ENCODE peak calls at places on chromosomes 4 and X, in four cellular contexts. C is CD4-positive, alpha-beta T cell; V is glutamatergic neuron; Q is RWPE1. O is an unnamed sample.

GRCh38 chrX:19852014-19853005 is 35.1 kb downstream of the SH3KBP1 start:
- DNase-seq in C (no peak), V (no peak), Q (peak; percentile 6), O (no peak)

GRCh38 chr4:64250061-64250460 is 159.2 kb downstream of the TECRL start:
- DNase-seq in C (no peak), V (no peak), Q (no peak), O (no peak)

GRCh38 chr4:80091184-80091583 is 18.2 kb upstream of the ANTXR2 start:
- DNase-seq in C (no peak), V (no peak), Q (no peak), O (no peak)

GRCh38 chr4:7854697-7855370 is 84.8 kb downstream of the AFAP1 start:
- DNase-seq in C (peak; percentile 68), V (no peak), Q (no peak), O (no peak)

GRCh38 chr4:28921886-28922285 is 1798.3 kb upstream of the PCDH7 start:
- DNase-seq in C (no peak), V (no peak), Q (no peak), O (no peak)

GRCh38 chr4:184934961-184935360 is 83.3 kb upstream of the HELT start:
- DNase-seq in C (no peak), V (no peak), Q (no peak), O (no peak)

GRCh38 chrX:989959-990510 is 222.4 kb downstream of the CRLF2 start:
- DNase-seq in C (peak; percentile 76), V (no peak), Q (no peak), O (no peak)

GRCh38 chr4:1554876-1555265 is 129.2 kb downstream of the FAM53A start:
- DNase-seq in C (no peak), V (no peak), Q (no peak), O (no peak)

GRCh38 chr4:5366421-5366820 is 315.1 kb downstream of the STK32B start:
- DNase-seq in C (no peak), V (no peak), Q (peak; percentile 17), O (no peak)

GRCh38 chrX:2220296-2220695 is 280.5 kb downstream of the DHRSX start:
- DNase-seq in C (no peak), V (no peak), Q (no peak), O (no peak)

GRCh38 chrX:15233416-15234015 is 36.4 kb downstream of the ASB9 start:
- DNase-seq in C (no peak), V (no peak), Q (no peak), O (no peak)

GRCh38 chrX:37302569-37302968 is 46.6 kb upstream of the PRRG1 start:
- DNase-seq in C (no peak), V (no peak), Q (peak; percentile 7), O (peak; percentile 26)

GRCh38 chr4:127379499-127379898 is 253.3 kb upstream of the INTU start:
- DNase-seq in C (no peak), V (no peak), Q (no peak), O (no peak)

GRCh38 chr4:78778530-78778929 is 2.4 kb downstream of the BMP2K start:
- DNase-seq in C (no peak), V (no peak), Q (no peak), O (no peak)

GRCh38 chrX:72609313-72609712 is 36.7 kb upstream of the HDAC8 start:
- DNase-seq in C (no peak), V (no peak), Q (peak; percentile 18), O (no peak)

GRCh38 chr4:1766336-1767057 is 26.6 kb upstream of the FGFR3 start:
- DNase-seq in C (no peak), V (no peak), Q (no peak), O (no peak)

GRCh38 chrX:7146703-7147430 is 645 bp upstream of the STS start:
- DNase-seq in C (no peak), V (no peak), Q (no peak), O (no peak)

GRCh38 chr4:176385601-176386000 is 65.8 kb downstream of the SPCS3 start:
- DNase-seq in C (no peak), V (no peak), Q (no peak), O (no peak)

GRCh38 chr4:104879367-104879766 is 267.3 kb upstream of the TET2 start:
- DNase-seq in C (no peak), V (no peak), Q (no peak), O (no peak)

GRCh38 chrX:124212622-124213021 is 119.8 kb upstream of the TEX13D start:
- DNase-seq in C (peak; percentile 15), V (no peak), Q (no peak), O (no peak)

GRCh38 chrX:76248901-76249300 is 76.0 kb downstream of the PBDC1 start:
- DNase-seq in C (no peak), V (no peak), Q (no peak), O (no peak)

DNA sequence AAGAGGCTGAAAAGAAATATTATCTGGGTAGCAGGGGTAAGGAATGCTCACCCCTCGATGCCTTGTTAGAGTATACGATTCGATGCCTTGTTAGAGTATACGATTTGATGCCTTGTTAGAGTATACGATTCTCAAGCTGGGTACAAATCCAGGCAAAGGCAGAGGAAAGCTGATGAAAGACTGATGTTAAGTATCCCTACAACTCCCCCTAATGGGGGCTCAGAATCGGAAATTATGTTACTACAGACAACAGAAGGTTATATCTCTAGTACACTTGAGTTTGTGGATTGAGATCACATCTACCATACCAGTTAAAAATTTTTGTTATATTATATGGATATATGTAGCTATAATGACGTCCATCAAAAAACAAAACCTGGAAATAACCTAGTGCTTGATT is 4.8 kb downstream of the LRRC66 start:
- DNase-seq in C (no peak), V (no peak), Q (no peak), O (no peak)
- TF ChIP-seq CTCF in C (no peak), V (no peak), Q (no peak), O (no peak)

GRCh38 chr4:153345011-153345981 is 808 bp downstream of the MND1 start:
- DNase-seq in C (peak; percentile 36), V (peak; percentile 25), Q (peak; percentile 68), O (peak; percentile 43)
- TF ChIP-seq CTCF in C (no peak), V (no peak), Q (no peak), O (no peak)

DNA sequence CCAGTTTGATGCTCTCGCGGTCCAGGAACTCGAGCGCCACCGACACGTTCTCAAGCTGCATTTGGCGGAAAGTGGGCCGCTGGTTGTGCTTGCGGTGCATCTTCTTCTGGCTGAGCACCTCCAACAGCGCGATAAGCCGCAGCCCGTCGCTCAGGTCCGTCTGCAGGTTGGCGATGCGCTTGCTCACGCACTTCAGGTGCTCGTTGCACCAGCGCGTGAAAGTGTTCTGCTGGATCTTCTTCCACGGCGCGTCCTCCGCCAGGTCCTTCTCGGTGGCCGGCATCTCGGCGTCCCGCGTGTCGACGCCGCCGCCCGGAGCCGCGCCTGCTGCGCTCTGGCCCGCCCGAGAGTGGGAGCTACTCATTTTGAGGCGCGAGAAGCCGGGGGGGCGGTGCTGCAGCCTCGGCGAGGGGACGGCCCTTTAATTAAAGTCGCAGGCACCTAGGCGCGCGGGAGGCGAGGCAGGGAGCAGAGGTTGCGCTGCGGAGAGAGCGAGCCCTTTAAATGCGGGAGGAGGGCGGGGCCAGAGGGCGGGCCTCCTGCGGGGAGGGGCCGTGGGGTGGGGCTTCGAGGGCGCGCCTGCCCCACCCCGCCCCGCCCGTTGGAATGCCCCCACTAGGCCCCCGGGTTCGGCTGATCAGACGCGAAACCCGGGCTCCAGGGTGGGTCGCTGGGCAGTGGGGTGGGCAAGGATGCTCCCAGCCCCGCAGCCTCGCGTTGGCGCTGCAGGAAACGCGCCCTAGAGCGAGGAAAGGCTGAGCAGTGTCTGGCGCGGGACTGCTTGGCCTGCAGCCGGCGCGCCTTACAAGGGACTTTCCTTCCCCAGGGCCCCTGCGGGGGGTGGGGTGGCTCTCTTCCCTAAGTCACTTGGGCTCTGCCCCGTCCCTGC is 3.3 kb downstream of the FLNA start:
- DNase-seq in C (peak; percentile 89), V (peak; percentile 89), Q (peak; percentile 75), O (peak; percentile 77)
- TF ChIP-seq CTCF in C (no peak), V (no peak), Q (no peak), O (no peak)

GRCh38 chr4:153577053-153577452 is 107.0 kb upstream of the TLR2 start:
- DNase-seq in C (no peak), V (no peak), Q (no peak), O (no peak)

GRCh38 chr4:153573221-153573620 is 107.1 kb downstream of the TMEM131L start:
- DNase-seq in C (no peak), V (no peak), Q (no peak), O (no peak)

GRCh38 chr4:153579410-153579809 is 104.7 kb upstream of the TLR2 start:
- DNase-seq in C (no peak), V (no peak), Q (no peak), O (no peak)

GRCh38 chr4:153573881-153574807 is 108.0 kb downstream of the TMEM131L start:
- DNase-seq in C (peak; percentile 66), V (no peak), Q (peak; percentile 36), O (peak; percentile 18)

DNA sequence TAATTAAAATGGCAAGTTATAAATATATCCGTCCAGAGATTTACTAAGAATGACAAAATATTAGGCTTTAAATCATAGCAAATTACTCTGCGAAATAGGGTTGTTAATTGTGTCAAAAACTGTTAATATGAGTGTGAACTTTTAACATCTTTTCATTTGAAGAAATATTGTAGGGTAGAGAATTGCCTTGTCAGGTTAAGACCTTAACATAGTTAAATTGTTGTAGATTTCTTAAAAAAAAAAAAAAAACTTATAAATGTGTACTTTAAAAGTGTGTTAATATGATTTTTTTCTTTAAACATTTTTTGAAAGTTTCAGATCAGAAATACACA is 107.7 kb upstream of the TLR2 start:
- DNase-seq in C (no peak), V (no peak), Q (no peak), O (no peak)
- TF ChIP-seq CTCF in C (peak; percentile 44), V (no peak), Q (no peak), O (no peak)

GRCh38 chrX:63739885-63740284 is 45.1 kb downstream of the ARHGEF9 start:
- DNase-seq in C (no peak), V (no peak), Q (no peak), O (no peak)
- TF ChIP-seq CTCF in C (no peak), V (no peak), Q (no peak), O (no peak)

GRCh38 chr4:52915131-52915645 is 53.1 kb downstream of the RASL11B start:
- DNase-seq in C (no peak), V (no peak), Q (no peak), O (no peak)

GRCh38 chr4:52910115-52910514 is 48.0 kb downstream of the RASL11B start:
- DNase-seq in C (no peak), V (no peak), Q (no peak), O (no peak)

GRCh38 chr4:52912608-52913007 is 50.5 kb downstream of the RASL11B start:
- DNase-seq in C (no peak), V (no peak), Q (no peak), O (no peak)

GRCh38 chr4:52914051-52914605 is 52.0 kb downstream of the RASL11B start:
- DNase-seq in C (no peak), V (no peak), Q (no peak), O (no peak)

DNA sequence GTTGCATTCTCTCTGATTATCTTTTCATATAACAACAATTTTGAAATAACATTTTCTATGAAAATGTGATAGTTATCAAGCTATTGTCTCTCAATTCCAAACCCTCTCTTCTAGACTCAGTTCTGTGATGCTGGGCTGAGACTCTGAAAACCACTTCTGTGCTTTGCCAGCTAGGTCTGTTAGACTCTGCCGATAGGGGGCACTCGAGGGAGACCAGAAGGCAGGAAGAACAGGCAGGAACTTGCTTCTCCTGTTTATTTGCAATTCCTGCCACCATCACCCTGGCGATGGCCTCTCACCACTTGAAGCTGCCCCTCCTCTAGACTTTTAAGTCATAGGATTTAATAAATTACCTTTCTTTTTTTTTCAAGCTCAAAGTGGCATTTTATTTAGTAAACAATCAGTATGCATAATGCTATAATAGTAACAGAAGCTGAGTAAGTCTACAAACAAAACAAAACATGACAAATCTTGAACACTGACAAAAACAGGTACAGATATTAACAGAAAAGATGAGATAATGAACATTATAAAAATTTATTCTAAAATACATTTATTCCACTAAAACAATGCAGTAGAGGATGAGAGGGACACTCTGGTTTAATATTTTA is 49.7 kb downstream of the RASL11B start:
- DNase-seq in C (peak; percentile 47), V (peak; percentile 90), Q (peak; percentile 48), O (peak; percentile 84)
- TF ChIP-seq CTCF in C (peak; percentile 71), V (peak; percentile 86), Q (peak; percentile 57), O (peak; percentile 65)